ENCODE peak calls at places on chromosomes 12 and 14, in ten cellular contexts. H, K, G, B, Z, Y, E, J, N and T are unnamed samples.

GRCh38 chr12:46358325-46358700 is 14.3 kb downstream of the SLC38A2 start:
- DNase-seq in H (no peak), K (no peak), G (no peak), B (no peak), Z (no peak), Y (no peak), E (no peak), J (no peak), N (no peak), T (no peak)

GRCh38 chr12:122945047-122945592 is 21.1 kb downstream of the ABCB9 start:
- DNase-seq in H (no peak), K (no peak), G (no peak), B (no peak), Z (no peak), Y (no peak), E (no peak), J (no peak), N (no peak), T (no peak)

GRCh38 chr12:130053641-130054040 is 108.6 kb upstream of the FZD10 start:
- DNase-seq in H (no peak), K (peak), G (no peak), B (no peak), Z (no peak), Y (peak), E (no peak), J (no peak), N (no peak), T (no peak)

GRCh38 chr12:51401486-51401885 is 10.3 kb upstream of the GALNT6 start:
- DNase-seq in H (no peak), K (no peak), G (no peak), B (no peak), Z (no peak), Y (no peak), E (no peak), J (no peak), N (no peak), T (no peak)

GRCh38 chr12:68483592-68484373 is 126.9 kb upstream of the RAP1B start:
- DNase-seq in H (no peak), K (no peak), G (peak), B (no peak), Z (no peak), Y (no peak), E (no peak), J (no peak), N (no peak), T (no peak)

GRCh38 chr12:94099191-94099983 is 49.0 kb upstream of the PLXNC1 start:
- DNase-seq in H (peak), K (no peak), G (peak), B (no peak), Z (no peak), Y (no peak), E (no peak), J (peak), N (no peak), T (no peak)

GRCh38 chr12:46492471-46493351 is 120.1 kb upstream of the SLC38A2 start:
- DNase-seq in H (no peak), K (no peak), G (peak), B (no peak), Z (no peak), Y (no peak), E (no peak), J (peak), N (no peak), T (no peak)

GRCh38 chr12:79557690-79558315 is 133.0 kb downstream of the PAWR start:
- DNase-seq in H (no peak), K (no peak), G (no peak), B (no peak), Z (no peak), Y (no peak), E (no peak), J (no peak), N (no peak), T (no peak)

GRCh38 chr12:111410229-111411186 is 4.8 kb downstream of the SH2B3 start:
- DNase-seq in H (no peak), K (no peak), G (peak), B (no peak), Z (no peak), Y (peak), E (no peak), J (no peak), N (no peak), T (no peak)

GRCh38 chr12:50055831-50056628 is 1.4 kb upstream of the ASIC1 start:
- DNase-seq in H (peak), K (peak), G (peak), B (peak), Z (peak), Y (no peak), E (no peak), J (no peak), N (no peak), T (no peak)

GRCh38 chr14:75515631-75515999 is 6.7 kb upstream of the BATF start:
- DNase-seq in H (no peak), K (no peak), G (no peak), B (no peak), Z (no peak), Y (peak), E (no peak), J (no peak), N (no peak), T (no peak)

GRCh38 chr12:103272949-103273348 is 222.8 kb downstream of the C12orf42 start:
- DNase-seq in H (no peak), K (no peak), G (no peak), B (no peak), Z (no peak), Y (no peak), E (no peak), J (no peak), N (no peak), T (no peak)

GRCh38 chr12:47988073-47989022 is 15.9 kb downstream of the COL2A1 start:
- DNase-seq in H (no peak), K (peak), G (no peak), B (no peak), Z (no peak), Y (peak), E (no peak), J (no peak), N (peak), T (peak)

GRCh38 chr12:105740337-105740736 is 398.4 kb downstream of the NUAK1 start:
- DNase-seq in H (no peak), K (peak), G (peak), B (no peak), Z (no peak), Y (no peak), E (no peak), J (no peak), N (no peak), T (no peak)

GRCh38 chr12:105741786-105742566 is 396.8 kb downstream of the NUAK1 start:
- DNase-seq in H (no peak), K (no peak), G (peak), B (no peak), Z (no peak), Y (no peak), E (no peak), J (no peak), N (no peak), T (no peak)

GRCh38 chr12:105742567-105742874 is 396.2 kb downstream of the NUAK1 start:
- DNase-seq in H (no peak), K (no peak), G (no peak), B (no peak), Z (no peak), Y (no peak), E (no peak), J (no peak), N (no peak), T (no peak)

GRCh38 chr12:105738036-105738435 is 400.7 kb downstream of the NUAK1 start:
- DNase-seq in H (no peak), K (no peak), G (peak), B (no peak), Z (no peak), Y (no peak), E (no peak), J (no peak), N (no peak), T (no peak)

DNA sequence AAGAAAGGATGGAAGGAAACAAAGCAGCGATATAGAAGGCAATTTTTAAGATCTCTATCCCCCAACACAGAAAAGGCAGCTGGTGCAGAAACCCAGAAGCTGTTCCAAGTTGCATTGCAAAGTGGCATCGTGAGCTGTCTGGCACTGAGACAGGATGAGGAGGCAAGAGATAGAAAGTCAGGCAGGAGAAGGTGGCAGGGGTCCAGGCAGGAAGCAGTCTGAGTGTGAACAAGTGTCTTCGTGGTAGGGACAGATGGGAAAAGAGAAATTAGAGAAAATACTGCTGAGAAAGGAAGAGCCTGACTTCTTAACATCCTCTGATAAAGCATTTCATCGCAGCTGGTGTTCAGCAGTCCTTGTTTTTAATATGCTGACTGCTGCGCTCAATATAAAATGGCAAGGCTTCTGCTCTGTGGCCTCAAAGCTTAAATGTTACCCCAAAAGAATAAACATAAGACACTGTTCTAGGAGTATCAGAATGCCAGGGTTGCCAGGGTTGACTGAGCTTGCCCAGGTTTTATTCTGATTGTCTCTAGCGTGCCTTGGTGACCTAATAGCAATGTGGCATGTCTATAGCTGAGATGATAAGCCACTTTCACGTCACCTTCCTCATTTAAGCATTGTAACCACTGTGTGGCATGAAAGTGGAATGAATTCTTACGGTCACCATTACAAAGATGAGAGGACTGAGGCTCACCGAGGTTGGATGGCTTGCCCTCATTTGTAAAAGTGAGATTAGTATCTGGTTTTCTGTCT is 397.6 kb downstream of the NUAK1 start:
- DNase-seq in H (no peak), K (no peak), G (peak), B (no peak), Z (no peak), Y (no peak), E (no peak), J (no peak), N (peak), T (peak)
- TF ChIP-seq POLR2AphosphoS5 in H (no peak), K (no peak), G (no peak), B (no peak), Z (no peak), Y (no peak), E (no peak), J (no peak), N (no peak), T (no peak)

DNA sequence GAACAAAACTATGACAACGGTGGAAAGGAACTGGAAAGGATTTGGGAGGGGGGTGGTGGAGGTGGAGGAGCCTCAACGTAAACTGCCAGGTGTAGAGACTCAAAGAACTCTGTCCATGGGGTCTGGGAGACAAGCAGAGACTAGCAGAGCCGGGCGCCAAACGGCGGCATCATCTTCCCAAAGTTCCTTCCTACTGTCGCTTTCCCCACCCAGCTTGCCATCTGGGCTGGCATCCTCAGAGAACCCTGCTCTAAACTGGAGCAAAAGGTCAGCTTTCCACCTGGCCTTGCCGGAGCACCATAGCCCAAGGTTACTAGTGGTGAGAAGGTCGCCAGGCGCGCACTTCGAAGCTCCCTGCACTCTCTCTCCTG is 4.0 kb upstream of the IRF2BPL start:
- DNase-seq in H (no peak), K (peak), G (no peak), B (no peak), Z (no peak), Y (no peak), E (no peak), J (no peak), N (no peak), T (no peak)
- TF ChIP-seq POLR2AphosphoS5 in H (no peak), K (peak), G (no peak), B (no peak), Z (no peak), Y (peak), E (no peak), J (no peak), N (no peak), T (no peak)

GRCh38 chr12:120686690-120687569 is at the start of gene MLEC:
- DNase-seq in H (peak), K (peak), G (peak), B (peak), Z (peak), Y (peak), E (peak), J (peak), N (peak), T (peak)
- TF ChIP-seq POLR2AphosphoS5 in H (peak), K (peak), G (peak), B (peak), Z (peak), Y (peak), E (peak), J (peak), N (peak), T (peak)

DNA sequence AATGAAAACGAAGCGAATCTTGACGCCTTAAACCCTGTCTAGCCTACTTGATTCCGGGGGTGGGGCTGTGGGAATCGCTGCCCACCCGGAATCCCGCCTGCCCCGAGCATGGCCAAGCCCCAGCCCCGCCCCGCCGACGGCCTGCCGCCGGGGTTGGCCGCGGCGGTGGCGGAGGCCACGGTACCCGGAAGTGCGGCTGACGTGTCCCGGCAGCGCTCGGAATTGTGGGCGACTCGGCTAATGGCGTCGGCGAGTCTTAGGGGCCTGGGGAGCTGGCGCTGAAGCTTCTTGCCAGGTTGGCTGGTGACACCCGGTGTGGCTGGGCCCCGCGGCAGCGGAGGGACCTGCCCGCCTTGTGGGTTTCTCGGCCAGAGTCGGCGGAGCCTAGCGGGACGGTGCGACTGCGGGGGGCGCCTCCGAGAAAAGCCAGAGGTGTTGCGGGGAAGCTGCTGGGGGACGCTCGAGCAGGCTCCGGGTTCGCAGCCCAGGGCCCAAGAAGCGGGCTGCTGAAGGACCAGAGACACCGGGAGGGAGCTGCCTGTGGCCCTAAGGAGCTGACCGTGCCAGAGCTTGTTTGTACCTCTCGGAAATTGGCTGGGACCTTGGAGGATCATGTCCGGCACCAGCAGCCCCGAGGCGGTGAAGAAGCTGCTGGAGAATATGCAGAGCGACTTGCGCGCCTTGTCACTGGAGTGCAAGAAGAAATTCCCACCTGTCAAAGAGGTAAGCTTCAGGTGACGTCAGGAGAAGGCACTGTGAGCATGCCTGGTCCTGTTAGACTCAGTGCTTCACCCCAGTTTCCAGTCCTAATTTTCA is at the start of gene MON2:
- DNase-seq in H (peak), K (peak), G (peak), B (peak), Z (peak), Y (peak), E (peak), J (peak), N (peak), T (peak)
- TF ChIP-seq POLR2AphosphoS5 in H (peak), K (peak), G (peak), B (peak), Z (peak), Y (peak), E (peak), J (peak), N (peak), T (peak)